ENCODE peak calls at places on chromosomes 5 and 9, in six cellular contexts. One of them, this sample, is unnamed.

GRCh38 chr5:140251527-140251973 is 51.4 kb downstream of the PFDN1 start:
- DNase-seq in dorsolateral prefrontal cortex: no peak
- DNase-seq in DMS153: no peak
- DNase-seq in activated CD8-positive, alpha-beta T cell treated with anti-CD3 and anti-CD28 coated beads for 36 hours: peak
- DNase-seq in coronary artery: no peak
- DNase-seq in tibial artery: no peak
- DNase-seq in this sample: peak

GRCh38 chr5:55033568-55033967 is 9.5 kb downstream of the GZMK start:
- DNase-seq in dorsolateral prefrontal cortex: no peak
- DNase-seq in DMS153: no peak
- DNase-seq in activated CD8-positive, alpha-beta T cell treated with anti-CD3 and anti-CD28 coated beads for 36 hours: peak
- DNase-seq in coronary artery: no peak
- DNase-seq in tibial artery: no peak
- DNase-seq in this sample: no peak

GRCh38 chr5:95620870-95621838 is 1.3 kb downstream of the GPR150 start:
- DNase-seq in dorsolateral prefrontal cortex: peak
- DNase-seq in DMS153: no peak
- DNase-seq in activated CD8-positive, alpha-beta T cell treated with anti-CD3 and anti-CD28 coated beads for 36 hours: peak
- DNase-seq in coronary artery: no peak
- DNase-seq in tibial artery: peak
- DNase-seq in this sample: peak

GRCh38 chr9:2758162-2758950 is 41.0 kb downstream of the KCNV2 start:
- DNase-seq in dorsolateral prefrontal cortex: no peak
- DNase-seq in DMS153: no peak
- DNase-seq in activated CD8-positive, alpha-beta T cell treated with anti-CD3 and anti-CD28 coated beads for 36 hours: no peak
- DNase-seq in coronary artery: no peak
- DNase-seq in tibial artery: no peak
- DNase-seq in this sample: no peak

GRCh38 chr5:173331956-173332479 is 3.8 kb upstream of the STC2 start:
- DNase-seq in dorsolateral prefrontal cortex: peak
- DNase-seq in DMS153: no peak
- DNase-seq in activated CD8-positive, alpha-beta T cell treated with anti-CD3 and anti-CD28 coated beads for 36 hours: peak
- DNase-seq in coronary artery: peak
- DNase-seq in tibial artery: peak
- DNase-seq in this sample: peak

GRCh38 chr9:88799706-88800682 is 191.3 kb upstream of the S1PR3 start:
- DNase-seq in dorsolateral prefrontal cortex: no peak
- DNase-seq in DMS153: no peak
- DNase-seq in activated CD8-positive, alpha-beta T cell treated with anti-CD3 and anti-CD28 coated beads for 36 hours: no peak
- DNase-seq in coronary artery: peak
- DNase-seq in tibial artery: no peak
- DNase-seq in this sample: no peak

GRCh38 chr5:5353681-5354080 is 68.8 kb upstream of the ICE1 start:
- DNase-seq in dorsolateral prefrontal cortex: no peak
- DNase-seq in DMS153: no peak
- DNase-seq in activated CD8-positive, alpha-beta T cell treated with anti-CD3 and anti-CD28 coated beads for 36 hours: no peak
- DNase-seq in coronary artery: peak
- DNase-seq in tibial artery: no peak
- DNase-seq in this sample: no peak

GRCh38 chr5:41539454-41539853 is 29.1 kb upstream of the PLCXD3 start:
- DNase-seq in dorsolateral prefrontal cortex: no peak
- DNase-seq in DMS153: no peak
- DNase-seq in activated CD8-positive, alpha-beta T cell treated with anti-CD3 and anti-CD28 coated beads for 36 hours: no peak
- DNase-seq in coronary artery: no peak
- DNase-seq in tibial artery: no peak
- DNase-seq in this sample: no peak

GRCh38 chr5:119327018-119327417 is 28.8 kb upstream of the TNFAIP8 start:
- DNase-seq in dorsolateral prefrontal cortex: no peak
- DNase-seq in DMS153: no peak
- DNase-seq in activated CD8-positive, alpha-beta T cell treated with anti-CD3 and anti-CD28 coated beads for 36 hours: peak
- DNase-seq in coronary artery: no peak
- DNase-seq in tibial artery: no peak
- DNase-seq in this sample: no peak

GRCh38 chr5:97797994-97798451 is 615.0 kb upstream of the RIOK2 start:
- DNase-seq in dorsolateral prefrontal cortex: no peak
- DNase-seq in DMS153: no peak
- DNase-seq in activated CD8-positive, alpha-beta T cell treated with anti-CD3 and anti-CD28 coated beads for 36 hours: no peak
- DNase-seq in coronary artery: no peak
- DNase-seq in tibial artery: no peak
- DNase-seq in this sample: no peak

This sample was measured in aorta.